ENCODE peak calls at places on chromosomes 2 and 18, in nine cellular contexts. U is SW480, F is vagina, G is MCF 10A, P is fibroblast of the aortic adventitia, M is NCI-H2081, H is iPS DF 19.7, W is fibroblast of mammary gland, N is NCI-H1048. S is an unnamed sample.

GRCh38 chr2:215594766-215595165 is 158.9 kb upstream of the FN1 start:
- DNase-seq in U (no peak), F (no peak), G (peak), P (peak), M (no peak), H (no peak), W (peak), N (no peak), S (no peak)

GRCh38 chr2:203918839-203919238 is 17.7 kb upstream of the ICOS start:
- DNase-seq in U (no peak), F (no peak), G (no peak), P (no peak), M (no peak), H (no peak), W (no peak), N (no peak), S (no peak)

GRCh38 chr2:232667989-232668583 is 29.0 kb upstream of the GIGYF2 start:
- DNase-seq in U (no peak), F (no peak), G (no peak), P (no peak), M (peak), H (no peak), W (no peak), N (no peak), S (no peak)

GRCh38 chr2:121699421-121700328 is 37.0 kb downstream of the NIFK start:
- DNase-seq in U (peak), F (no peak), G (peak), P (peak), M (no peak), H (no peak), W (peak), N (no peak), S (peak)

GRCh38 chr18:7116832-7117389 is 686 bp downstream of the LAMA1 start:
- DNase-seq in U (no peak), F (no peak), G (no peak), P (no peak), M (no peak), H (no peak), W (no peak), N (no peak), S (no peak)

GRCh38 chr2:47904903-47905453 is 1.3 kb downstream of the FBXO11 start:
- DNase-seq in U (peak), F (peak), G (peak), P (no peak), M (no peak), H (no peak), W (no peak), N (no peak), S (peak)

GRCh38 chr18:991441-991840 is 86.8 kb downstream of the ADCYAP1 start:
- DNase-seq in U (no peak), F (no peak), G (no peak), P (peak), M (no peak), H (no peak), W (no peak), N (no peak), S (no peak)

GRCh38 chr18:48605408-48605845 is 66.6 kb downstream of the CTIF start:
- DNase-seq in U (peak), F (no peak), G (peak), P (no peak), M (no peak), H (peak), W (peak), N (no peak), S (peak)

GRCh38 chr2:61421611-61422010 is 49.3 kb downstream of the USP34 start:
- DNase-seq in U (no peak), F (no peak), G (no peak), P (no peak), M (no peak), H (no peak), W (no peak), N (no peak), S (no peak)

GRCh38 chr2:128841803-128842202 is 523.1 kb upstream of the HS6ST1 start:
- DNase-seq in U (no peak), F (no peak), G (no peak), P (no peak), M (no peak), H (no peak), W (no peak), N (no peak), S (no peak)

GRCh38 chr18:79789091-79789891 is 8.4 kb upstream of the KCNG2 start:
- DNase-seq in U (no peak), F (no peak), G (no peak), P (no peak), M (no peak), H (no peak), W (no peak), N (no peak), S (no peak)

GRCh38 chr2:191252699-191253098 is 7.5 kb downstream of the MYO1B start:
- DNase-seq in U (no peak), F (no peak), G (no peak), P (no peak), M (no peak), H (no peak), W (no peak), N (no peak), S (no peak)

GRCh38 chr2:12769492-12770105 is 52.9 kb downstream of the TRIB2 start:
- DNase-seq in U (no peak), F (no peak), G (no peak), P (peak), M (no peak), H (no peak), W (peak), N (no peak), S (no peak)

GRCh38 chr2:236691799-236692167 is 122.2 kb downstream of the ACKR3 start:
- DNase-seq in U (no peak), F (no peak), G (peak), P (peak), M (no peak), H (no peak), W (no peak), N (no peak), S (no peak)

GRCh38 chr2:150605664-150606063 is 118.2 kb upstream of the RND3 start:
- DNase-seq in U (no peak), F (no peak), G (no peak), P (no peak), M (no peak), H (no peak), W (no peak), N (no peak), S (no peak)

GRCh38 chr18:26791676-26792075 is 73.8 kb downstream of the AQP4 start:
- DNase-seq in U (no peak), F (no peak), G (peak), P (peak), M (no peak), H (no peak), W (no peak), N (no peak), S (no peak)

GRCh38 chr2:119694994-119695521 is 16.1 kb downstream of the TMEM177 start:
- DNase-seq in U (peak), F (no peak), G (peak), P (peak), M (no peak), H (no peak), W (peak), N (no peak), S (peak)

GRCh38 chr2:112869258-112869842 is 32.8 kb upstream of the IL1B start:
- DNase-seq in U (peak), F (peak), G (peak), P (peak), M (peak), H (no peak), W (peak), N (peak), S (no peak)

GRCh38 chr18:70288171-70288850 is 534 bp upstream of the SOCS6 start:
- DNase-seq in U (peak), F (no peak), G (peak), P (peak), M (peak), H (no peak), W (peak), N (no peak), S (peak)

GRCh38 chr2:154291511-154291910 is 407.0 kb upstream of the KCNJ3 start:
- DNase-seq in U (no peak), F (no peak), G (no peak), P (no peak), M (no peak), H (no peak), W (no peak), N (no peak), S (no peak)

GRCh38 chr2:75570948-75571729 is 10.4 kb upstream of the EVA1A start:
- DNase-seq in U (no peak), F (no peak), G (no peak), P (peak), M (no peak), H (no peak), W (peak), N (no peak), S (peak)

GRCh38 chr18:76459312-76459686 is 35.7 kb downstream of the ZNF516 start:
- DNase-seq in U (no peak), F (no peak), G (no peak), P (no peak), M (no peak), H (no peak), W (no peak), N (no peak), S (no peak)

GRCh38 chr2:209496586-209496982 is 72.7 kb downstream of the MAP2 start:
- DNase-seq in U (no peak), F (no peak), G (peak), P (peak), M (peak), H (no peak), W (peak), N (no peak), S (no peak)

GRCh38 chr2:28101892-28102291 is 211.4 kb downstream of the BABAM2 start:
- DNase-seq in U (no peak), F (no peak), G (no peak), P (peak), M (no peak), H (no peak), W (peak), N (no peak), S (no peak)

GRCh38 chr2:40957508-40957907 is 505.6 kb upstream of the SLC8A1 start:
- DNase-seq in U (no peak), F (no peak), G (peak), P (no peak), M (no peak), H (no peak), W (no peak), N (no peak), S (peak)

GRCh38 chr2:20291106-20291564 is 59.5 kb downstream of the PUM2 start:
- DNase-seq in U (peak), F (no peak), G (peak), P (peak), M (peak), H (peak), W (peak), N (no peak), S (peak)

GRCh38 chr2:28995765-28996164 is 14.7 kb downstream of the TOGARAM2 start:
- DNase-seq in U (no peak), F (no peak), G (no peak), P (no peak), M (no peak), H (no peak), W (no peak), N (no peak), S (no peak)

GRCh38 chr2:103773884-103774283 is 1012.1 kb downstream of the TMEM182 start:
- DNase-seq in U (peak), F (no peak), G (peak), P (no peak), M (no peak), H (peak), W (peak), N (no peak), S (peak)

GRCh38 chr2:161090401-161090800 is 69.8 kb upstream of the TANK start:
- DNase-seq in U (no peak), F (no peak), G (no peak), P (peak), M (no peak), H (no peak), W (no peak), N (no peak), S (no peak)

GRCh38 chr2:44549099-44549471 is 187.3 kb downstream of the CAMKMT start:
- DNase-seq in U (peak), F (no peak), G (peak), P (peak), M (no peak), H (no peak), W (peak), N (no peak), S (no peak)

GRCh38 chr2:71571945-71572344 is 118.6 kb downstream of the DYSF start:
- DNase-seq in U (no peak), F (no peak), G (no peak), P (no peak), M (no peak), H (no peak), W (no peak), N (no peak), S (no peak)

GRCh38 chr2:10947005-10947440 is 35.3 kb downstream of the KCNF1 start:
- DNase-seq in U (no peak), F (no peak), G (peak), P (no peak), M (no peak), H (no peak), W (peak), N (no peak), S (no peak)

GRCh38 chr2:59462418-59463197 is 1090.8 kb downstream of the BCL11A start:
- DNase-seq in U (peak), F (no peak), G (peak), P (no peak), M (no peak), H (no peak), W (no peak), N (no peak), S (no peak)

GRCh38 chr18:69817335-69817935 is 130.2 kb downstream of the CD226 start:
- DNase-seq in U (no peak), F (no peak), G (peak), P (peak), M (no peak), H (no peak), W (peak), N (no peak), S (no peak)

GRCh38 chr18:79905389-79905911 is 46.0 kb downstream of the SLC66A2 start:
- DNase-seq in U (no peak), F (no peak), G (no peak), P (peak), M (no peak), H (no peak), W (peak), N (no peak), S (no peak)